ENCODE peak calls at places on chromosomes 4 and X, in four cellular contexts. U, S, J and Q are unnamed samples.
A peak's percentile ranks its signal among the peaks of the same experiment; 100 is the strongest.

GRCh38 chr4:140135529-140136021 is 18.4 kb downstream of the MAML3 start:
- DNase-seq in U (peak; percentile 38), S (peak; percentile 9), J (no peak), Q (no peak)

GRCh38 chr4:24413311-24413784 is 171.0 kb downstream of the DHX15 start:
- DNase-seq in U (no peak), S (no peak), J (no peak), Q (no peak)

GRCh38 chr4:1401409-1402020 is 4.7 kb downstream of the NKX1-1 start:
- DNase-seq in U (no peak), S (no peak), J (no peak), Q (peak; percentile 30)

GRCh38 chrX:12981880-12982279 is 7.0 kb downstream of the TMSB4X start:
- DNase-seq in U (no peak), S (no peak), J (no peak), Q (no peak)

GRCh38 chr4:117949621-117950020 is 84.7 kb upstream of the NDST3 start:
- DNase-seq in U (no peak), S (no peak), J (no peak), Q (no peak)

GRCh38 chr4:1045595-1046201 is 34.3 kb downstream of the FGFRL1 start:
- DNase-seq in U (no peak), S (no peak), J (no peak), Q (no peak)

GRCh38 chr4:119939066-119939995 is 127.3 kb downstream of the MAD2L1 start:
- DNase-seq in U (peak; percentile 25), S (no peak), J (no peak), Q (no peak)

GRCh38 chr4:168848112-168848511 is 161.9 kb downstream of the CBR4 start:
- DNase-seq in U (peak; percentile 53), S (peak; percentile 59), J (no peak), Q (no peak)

GRCh38 chrX:72003811-72004750 is 93.4 kb downstream of the NHSL2 start:
- DNase-seq in U (peak; percentile 56), S (no peak), J (no peak), Q (peak; percentile 81)

GRCh38 chrX:131235768-131236167 is 53.3 kb downstream of the IGSF1 start:
- DNase-seq in U (no peak), S (no peak), J (no peak), Q (no peak)

GRCh38 chrX:150530821-150531220 is 37.6 kb upstream of the MTM1 start:
- DNase-seq in U (no peak), S (no peak), J (no peak), Q (no peak)

GRCh38 chr4:16264798-16265197 is 38.5 kb upstream of the TAPT1 start:
- DNase-seq in U (peak; percentile 62), S (peak; percentile 72), J (no peak), Q (no peak)

GRCh38 chr4:176475091-176475490 is 155.3 kb downstream of the SPCS3 start:
- DNase-seq in U (no peak), S (no peak), J (no peak), Q (no peak)

GRCh38 chr4:181234951-181235350 is 1008.3 kb upstream of the TENM3 start:
- DNase-seq in U (no peak), S (no peak), J (no peak), Q (no peak)

GRCh38 chrX:65985922-65986588 is 53.8 kb downstream of the VSIG4 start:
- DNase-seq in U (peak; percentile 36), S (peak; percentile 70), J (peak; percentile 10), Q (peak; percentile 40)